ENCODE peak calls at places on chromosomes 13 and 19, in four cellular contexts. One of them, this sample, is unnamed.

GRCh38 chr13:59415498-59415897 is 748.2 kb downstream of the DIAPH3 start:
- DNase-seq in tibial artery: no peak
- DNase-seq in ACHN: no peak
- DNase-seq in MV-4-11: no peak
- DNase-seq in this sample: no peak

GRCh38 chr19:1009043-1009975 is 9.1 kb downstream of the GRIN3B start:
- DNase-seq in tibial artery: no peak
- DNase-seq in ACHN: no peak
- DNase-seq in MV-4-11: no peak
- DNase-seq in this sample: no peak

GRCh38 chr13:36673838-36674326 is at the start of gene SERTM1:
- DNase-seq in tibial artery: no peak
- DNase-seq in ACHN: peak; percentile 23
- DNase-seq in MV-4-11: no peak
- DNase-seq in this sample: no peak

GRCh38 chr13:93226623-93227279 is at the start of gene GPC6:
- DNase-seq in tibial artery: no peak
- DNase-seq in ACHN: peak; percentile 88
- DNase-seq in MV-4-11: no peak
- DNase-seq in this sample: no peak

GRCh38 chr13:110344320-110344719 is 37.2 kb downstream of the COL4A2 start:
- DNase-seq in tibial artery: no peak
- DNase-seq in ACHN: no peak
- DNase-seq in MV-4-11: no peak
- DNase-seq in this sample: no peak

GRCh38 chr13:51380269-51380668 is 40.8 kb downstream of the SERPINE3 start:
- DNase-seq in tibial artery: no peak
- DNase-seq in ACHN: no peak
- DNase-seq in MV-4-11: no peak
- DNase-seq in this sample: no peak

GRCh38 chr13:37526710-37527446 is 71.7 kb downstream of the POSTN start:
- DNase-seq in tibial artery: no peak
- DNase-seq in ACHN: no peak
- DNase-seq in MV-4-11: no peak
- DNase-seq in this sample: no peak

GRCh38 chr19:50980203-50980602 is 3.5 kb downstream of the KLK7 start:
- DNase-seq in tibial artery: no peak
- DNase-seq in ACHN: no peak
- DNase-seq in MV-4-11: no peak
- DNase-seq in this sample: no peak

This sample was measured in NB4.